ENCODE peak calls at places on chromosomes 2 and 18, in seven cellular contexts. One of them, this sample, is unnamed.
A peak's percentile ranks its signal among the peaks of the same experiment; 100 is the strongest.

GRCh38 chr2:172102159-172102857 is 392 bp downstream of the DLX2 start:
- DNase-seq in NCI-H774: no peak
- DNase-seq in GM13977: peak; percentile 26
- DNase-seq in ELF-1: peak; percentile 72
- DNase-seq in fibroblast of lung: no peak
- DNase-seq in neural crest cell: no peak
- DNase-seq in foreskin fibroblast: peak; percentile 79
- DNase-seq in this sample: peak; percentile 60

GRCh38 chr2:71936076-71937030 is 211.3 kb downstream of the CYP26B1 start:
- DNase-seq in NCI-H774: no peak
- DNase-seq in GM13977: peak; percentile 2
- DNase-seq in ELF-1: no peak
- DNase-seq in fibroblast of lung: no peak
- DNase-seq in neural crest cell: no peak
- DNase-seq in foreskin fibroblast: no peak
- DNase-seq in this sample: no peak

GRCh38 chr18:7207366-7207765 is 23.5 kb upstream of the LRRC30 start:
- DNase-seq in NCI-H774: no peak
- DNase-seq in GM13977: no peak
- DNase-seq in ELF-1: peak; percentile 57
- DNase-seq in fibroblast of lung: no peak
- DNase-seq in neural crest cell: no peak
- DNase-seq in foreskin fibroblast: no peak
- DNase-seq in this sample: no peak

GRCh38 chr18:62001396-62001795 is 108.6 kb upstream of the RNF152 start:
- DNase-seq in NCI-H774: no peak
- DNase-seq in GM13977: no peak
- DNase-seq in ELF-1: peak; percentile 87
- DNase-seq in fibroblast of lung: no peak
- DNase-seq in neural crest cell: no peak
- DNase-seq in foreskin fibroblast: no peak
- DNase-seq in this sample: no peak

GRCh38 chr2:154992826-154993225 is 294.3 kb downstream of the KCNJ3 start:
- DNase-seq in NCI-H774: no peak
- DNase-seq in GM13977: no peak
- DNase-seq in ELF-1: no peak
- DNase-seq in fibroblast of lung: no peak
- DNase-seq in neural crest cell: no peak
- DNase-seq in foreskin fibroblast: no peak
- DNase-seq in this sample: no peak

GRCh38 chr18:8847066-8847755 is 141.9 kb downstream of the MTCL1 start:
- DNase-seq in NCI-H774: no peak
- DNase-seq in GM13977: no peak
- DNase-seq in ELF-1: no peak
- DNase-seq in fibroblast of lung: no peak
- DNase-seq in neural crest cell: no peak
- DNase-seq in foreskin fibroblast: peak; percentile 73
- DNase-seq in this sample: no peak

GRCh38 chr2:218031771-218032257 is 29.0 kb upstream of the TNS1 start:
- DNase-seq in NCI-H774: no peak
- DNase-seq in GM13977: no peak
- DNase-seq in ELF-1: no peak
- DNase-seq in fibroblast of lung: no peak
- DNase-seq in neural crest cell: no peak
- DNase-seq in foreskin fibroblast: no peak
- DNase-seq in this sample: no peak

GRCh38 chr2:191637182-191638078 is 40.5 kb upstream of the NABP1 start:
- DNase-seq in NCI-H774: no peak
- DNase-seq in GM13977: peak; percentile 12
- DNase-seq in ELF-1: no peak
- DNase-seq in fibroblast of lung: peak; percentile 58
- DNase-seq in neural crest cell: no peak
- DNase-seq in foreskin fibroblast: peak; percentile 64
- DNase-seq in this sample: peak; percentile 38

GRCh38 chr2:43133708-43134570 is 92.5 kb downstream of the ZFP36L2 start:
- DNase-seq in NCI-H774: no peak
- DNase-seq in GM13977: no peak
- DNase-seq in ELF-1: no peak
- DNase-seq in fibroblast of lung: no peak
- DNase-seq in neural crest cell: no peak
- DNase-seq in foreskin fibroblast: no peak
- DNase-seq in this sample: peak; percentile 93

GRCh38 chr2:164735309-164735919 is 106.2 kb downstream of the COBLL1 start:
- DNase-seq in NCI-H774: peak; percentile 32
- DNase-seq in GM13977: no peak
- DNase-seq in ELF-1: no peak
- DNase-seq in fibroblast of lung: no peak
- DNase-seq in neural crest cell: no peak
- DNase-seq in foreskin fibroblast: no peak
- DNase-seq in this sample: no peak

GRCh38 chr2:207511851-207512250 is 17.9 kb upstream of the CREB1 start:
- DNase-seq in NCI-H774: no peak
- DNase-seq in GM13977: no peak
- DNase-seq in ELF-1: no peak
- DNase-seq in fibroblast of lung: no peak
- DNase-seq in neural crest cell: no peak
- DNase-seq in foreskin fibroblast: peak; percentile 52
- DNase-seq in this sample: no peak

GRCh38 chr2:46942143-46942526 is 26.5 kb upstream of the MCFD2 start:
- DNase-seq in NCI-H774: no peak
- DNase-seq in GM13977: peak; percentile 73
- DNase-seq in ELF-1: no peak
- DNase-seq in fibroblast of lung: no peak
- DNase-seq in neural crest cell: no peak
- DNase-seq in foreskin fibroblast: peak; percentile 31
- DNase-seq in this sample: peak; percentile 79

GRCh38 chr18:1104265-1104792 is 199.7 kb downstream of the ADCYAP1 start:
- DNase-seq in NCI-H774: no peak
- DNase-seq in GM13977: no peak
- DNase-seq in ELF-1: no peak
- DNase-seq in fibroblast of lung: no peak
- DNase-seq in neural crest cell: no peak
- DNase-seq in foreskin fibroblast: no peak
- DNase-seq in this sample: no peak

GRCh38 chr2:45892236-45892701 is 240.8 kb downstream of the PRKCE start:
- DNase-seq in NCI-H774: no peak
- DNase-seq in GM13977: no peak
- DNase-seq in ELF-1: no peak
- DNase-seq in fibroblast of lung: peak; percentile 33
- DNase-seq in neural crest cell: no peak
- DNase-seq in foreskin fibroblast: no peak
- DNase-seq in this sample: no peak

GRCh38 chr18:13500891-13501887 is 225.2 kb downstream of the FAM210A start:
- DNase-seq in NCI-H774: peak; percentile 67
- DNase-seq in GM13977: no peak
- DNase-seq in ELF-1: peak; percentile 58
- DNase-seq in fibroblast of lung: peak; percentile 47
- DNase-seq in neural crest cell: no peak
- DNase-seq in foreskin fibroblast: peak; percentile 10
- DNase-seq in this sample: no peak